ENCODE peak calls at places on chromosomes 12 and 14, in four cellular contexts. One of them, this sample, is unnamed.

GRCh38 chr14:101132051-101132541 is 228.6 kb upstream of the RTL1 start:
- DNase-seq in A549: no peak
- DNase-seq in HepG2: no peak
- DNase-seq in K562: no peak
- DNase-seq in this sample: no peak

GRCh38 chr14:40757376-40757775 is 849.3 kb upstream of the LRFN5 start:
- DNase-seq in A549: no peak
- DNase-seq in HepG2: no peak
- DNase-seq in K562: no peak
- DNase-seq in this sample: no peak

GRCh38 chr12:10190558-10191388 is 11.9 kb downstream of the TMEM52B start:
- DNase-seq in A549: peak; percentile 78
- DNase-seq in HepG2: peak; percentile 40
- DNase-seq in K562: peak; percentile 34
- DNase-seq in this sample: peak; percentile 48

GRCh38 chr14:91177073-91177796 is 63.4 kb downstream of the DGLUCY start:
- DNase-seq in A549: peak; percentile 63
- DNase-seq in HepG2: peak; percentile 48
- DNase-seq in K562: peak; percentile 40
- DNase-seq in this sample: peak; percentile 41

GRCh38 chr12:104416637-104417036 is 40.1 kb upstream of the CHST11 start:
- DNase-seq in A549: no peak
- DNase-seq in HepG2: no peak
- DNase-seq in K562: no peak
- DNase-seq in this sample: no peak

GRCh38 chr12:53056901-53057300 is 7.0 kb downstream of the TNS2 start:
- DNase-seq in A549: no peak
- DNase-seq in HepG2: no peak
- DNase-seq in K562: no peak
- DNase-seq in this sample: no peak

GRCh38 chr12:6953417-6954315 is 2.5 kb downstream of the PTPN6 start:
- DNase-seq in A549: no peak
- DNase-seq in HepG2: no peak
- DNase-seq in K562: no peak
- DNase-seq in this sample: no peak

GRCh38 chr12:59486827-59487226 is 109.0 kb upstream of the SLC16A7 start:
- DNase-seq in A549: no peak
- DNase-seq in HepG2: no peak
- DNase-seq in K562: no peak
- DNase-seq in this sample: no peak

GRCh38 chr14:61655777-61656176 is 39.5 kb upstream of the HIF1A start:
- DNase-seq in A549: no peak
- DNase-seq in HepG2: no peak
- DNase-seq in K562: no peak
- DNase-seq in this sample: no peak

GRCh38 chr12:96434107-96434506 is 33.9 kb upstream of the CDK17 start:
- DNase-seq in A549: no peak
- DNase-seq in HepG2: no peak
- DNase-seq in K562: no peak
- DNase-seq in this sample: no peak

GRCh38 chr12:87922721-87923120 is 106.5 kb downstream of the C12orf50 start:
- DNase-seq in A549: no peak
- DNase-seq in HepG2: no peak
- DNase-seq in K562: no peak
- DNase-seq in this sample: no peak

GRCh38 chr12:3741882-3742672 is 10.8 kb downstream of the CRACR2A start:
- DNase-seq in A549: no peak
- DNase-seq in HepG2: no peak
- DNase-seq in K562: no peak
- DNase-seq in this sample: no peak

GRCh38 chr14:65491274-65491673 is 78.7 kb downstream of the FUT8 start:
- DNase-seq in A549: no peak
- DNase-seq in HepG2: no peak
- DNase-seq in K562: no peak
- DNase-seq in this sample: no peak

GRCh38 chr12:4147051-4147481 is 126.5 kb upstream of the CCND2 start:
- DNase-seq in A549: no peak
- DNase-seq in HepG2: no peak
- DNase-seq in K562: no peak
- DNase-seq in this sample: no peak

GRCh38 chr14:75479770-75480600 is 42.3 kb upstream of the BATF start:
- DNase-seq in A549: no peak
- DNase-seq in HepG2: no peak
- DNase-seq in K562: no peak
- DNase-seq in this sample: peak; percentile 25

GRCh38 chr14:56733396-56733795 is 76.9 kb downstream of the OTX2 start:
- DNase-seq in A549: no peak
- DNase-seq in HepG2: no peak
- DNase-seq in K562: no peak
- DNase-seq in this sample: peak; percentile 42

GRCh38 chr12:57520008-57520726 is at the start of gene DDIT3:
- DNase-seq in A549: peak; percentile 99
- DNase-seq in HepG2: peak; percentile 97
- DNase-seq in K562: peak; percentile 95
- DNase-seq in this sample: peak; percentile 100

GRCh38 chr12:10361084-10361483 is 28.8 kb downstream of the KLRK1 start:
- DNase-seq in A549: no peak
- DNase-seq in HepG2: no peak
- DNase-seq in K562: no peak
- DNase-seq in this sample: no peak

DNA sequence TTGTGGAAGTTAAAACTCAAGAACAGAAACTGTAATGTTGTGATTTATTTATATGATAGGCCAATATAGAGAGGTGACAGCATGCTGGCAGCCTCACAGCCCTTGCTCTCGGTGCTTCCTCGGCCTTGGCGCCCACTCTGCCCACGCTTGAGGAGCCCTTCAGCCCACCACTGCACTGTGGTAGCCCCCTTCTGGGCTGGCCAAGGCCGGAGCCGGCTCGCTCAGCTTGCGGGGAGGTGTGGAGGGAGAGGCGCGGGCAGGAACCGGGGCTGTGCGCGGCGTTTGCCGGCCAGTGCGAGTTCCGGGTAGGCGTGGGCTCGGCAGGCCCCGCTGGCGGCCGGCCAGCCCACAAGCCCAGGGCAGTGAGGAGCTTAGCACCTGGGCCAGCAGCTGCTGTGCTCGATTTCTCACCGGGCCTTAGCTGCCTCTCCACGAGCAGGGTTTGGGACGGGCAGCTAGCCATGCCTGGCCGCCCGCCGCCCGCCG is 65.8 kb upstream of the SLC8A3 start:
- DNase-seq in A549: peak; percentile 56
- DNase-seq in HepG2: peak; percentile 43
- DNase-seq in K562: peak; percentile 8
- DNase-seq in this sample: peak; percentile 46
- TF ChIP-seq NR3C1 in A549: no peak
- TF ChIP-seq NR3C1 in HepG2: no peak
- TF ChIP-seq NR3C1 in K562: no peak
- TF ChIP-seq NR3C1 in this sample: no peak

GRCh38 chr12:26374934-26375333 is 179.6 kb downstream of the SSPN start:
- DNase-seq in A549: no peak
- DNase-seq in HepG2: no peak
- DNase-seq in K562: no peak
- DNase-seq in this sample: no peak
- TF ChIP-seq NR3C1 in A549: no peak
- TF ChIP-seq NR3C1 in HepG2: no peak
- TF ChIP-seq NR3C1 in K562: no peak
- TF ChIP-seq NR3C1 in this sample: no peak

GRCh38 chr12:92745874-92746553 is 43.2 kb downstream of the PLEKHG7 start:
- DNase-seq in A549: peak; percentile 79
- DNase-seq in HepG2: no peak
- DNase-seq in K562: no peak
- DNase-seq in this sample: no peak
- TF ChIP-seq NR3C1 in A549: no peak
- TF ChIP-seq NR3C1 in HepG2: no peak
- TF ChIP-seq NR3C1 in K562: no peak
- TF ChIP-seq NR3C1 in this sample: no peak

DNA sequence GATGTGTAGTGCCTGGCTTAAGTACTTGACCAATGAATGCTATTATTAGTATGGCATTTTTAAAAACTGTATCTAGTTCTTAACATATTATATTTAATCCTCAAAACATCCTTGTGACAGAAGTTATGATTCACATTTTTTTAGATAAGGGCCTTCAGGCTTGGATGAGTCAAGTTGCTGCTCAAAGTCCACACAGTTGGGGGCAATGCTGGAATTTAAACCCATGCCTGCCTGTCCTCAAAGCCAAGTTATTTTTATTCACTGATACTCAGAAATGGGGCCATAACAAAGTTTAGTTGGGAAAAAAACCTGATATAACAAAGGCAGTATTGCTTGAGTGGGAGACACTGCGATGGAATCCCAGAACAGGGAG is 50.6 kb downstream of the RFX4 start:
- DNase-seq in A549: peak; percentile 69
- DNase-seq in HepG2: peak; percentile 14
- DNase-seq in K562: no peak
- DNase-seq in this sample: no peak
- TF ChIP-seq NR3C1 in A549: no peak
- TF ChIP-seq NR3C1 in HepG2: no peak
- TF ChIP-seq NR3C1 in K562: no peak
- TF ChIP-seq NR3C1 in this sample: no peak

DNA sequence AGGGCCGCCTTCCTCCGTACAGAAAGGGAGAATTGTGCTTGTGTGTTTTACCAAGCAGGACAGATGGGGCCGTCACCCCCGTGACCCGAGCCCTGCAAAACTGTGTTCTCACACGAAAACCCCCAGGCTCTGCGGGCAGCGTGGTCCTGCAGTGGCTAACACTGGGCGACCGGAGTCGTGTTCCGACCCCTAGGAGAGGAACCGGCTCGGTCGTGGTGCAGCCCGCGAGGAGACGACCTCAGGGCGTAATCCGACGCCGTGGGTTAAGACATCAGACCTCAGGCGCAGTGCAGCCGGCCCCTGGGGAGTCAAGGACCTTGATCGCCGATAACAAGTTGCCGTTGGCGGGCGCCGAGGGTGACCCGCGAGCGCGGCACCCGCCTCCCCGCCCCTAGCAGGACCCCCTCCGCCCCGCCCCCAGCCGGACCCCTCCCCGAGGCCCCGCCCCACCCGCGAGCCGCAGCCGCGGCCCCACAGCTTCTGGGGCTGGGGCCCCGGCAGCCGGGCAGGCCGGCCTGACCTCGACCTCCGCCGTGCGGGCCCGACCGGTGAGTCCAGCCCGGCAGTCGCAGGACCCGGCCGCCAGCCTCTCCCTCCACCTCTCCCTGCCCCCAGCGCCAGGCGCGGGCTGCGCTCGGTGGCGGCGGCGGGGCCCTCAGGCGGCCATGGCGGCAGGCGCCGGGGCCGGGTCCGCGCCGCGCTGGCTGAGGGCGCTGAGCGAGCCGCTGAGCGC is at the start of gene CHPT1:
- DNase-seq in A549: peak; percentile 58
- DNase-seq in HepG2: peak; percentile 81
- DNase-seq in K562: peak; percentile 95
- DNase-seq in this sample: peak; percentile 75
- TF ChIP-seq NR3C1 in A549: no peak
- TF ChIP-seq NR3C1 in HepG2: no peak
- TF ChIP-seq NR3C1 in K562: no peak
- TF ChIP-seq NR3C1 in this sample: no peak

DNA sequence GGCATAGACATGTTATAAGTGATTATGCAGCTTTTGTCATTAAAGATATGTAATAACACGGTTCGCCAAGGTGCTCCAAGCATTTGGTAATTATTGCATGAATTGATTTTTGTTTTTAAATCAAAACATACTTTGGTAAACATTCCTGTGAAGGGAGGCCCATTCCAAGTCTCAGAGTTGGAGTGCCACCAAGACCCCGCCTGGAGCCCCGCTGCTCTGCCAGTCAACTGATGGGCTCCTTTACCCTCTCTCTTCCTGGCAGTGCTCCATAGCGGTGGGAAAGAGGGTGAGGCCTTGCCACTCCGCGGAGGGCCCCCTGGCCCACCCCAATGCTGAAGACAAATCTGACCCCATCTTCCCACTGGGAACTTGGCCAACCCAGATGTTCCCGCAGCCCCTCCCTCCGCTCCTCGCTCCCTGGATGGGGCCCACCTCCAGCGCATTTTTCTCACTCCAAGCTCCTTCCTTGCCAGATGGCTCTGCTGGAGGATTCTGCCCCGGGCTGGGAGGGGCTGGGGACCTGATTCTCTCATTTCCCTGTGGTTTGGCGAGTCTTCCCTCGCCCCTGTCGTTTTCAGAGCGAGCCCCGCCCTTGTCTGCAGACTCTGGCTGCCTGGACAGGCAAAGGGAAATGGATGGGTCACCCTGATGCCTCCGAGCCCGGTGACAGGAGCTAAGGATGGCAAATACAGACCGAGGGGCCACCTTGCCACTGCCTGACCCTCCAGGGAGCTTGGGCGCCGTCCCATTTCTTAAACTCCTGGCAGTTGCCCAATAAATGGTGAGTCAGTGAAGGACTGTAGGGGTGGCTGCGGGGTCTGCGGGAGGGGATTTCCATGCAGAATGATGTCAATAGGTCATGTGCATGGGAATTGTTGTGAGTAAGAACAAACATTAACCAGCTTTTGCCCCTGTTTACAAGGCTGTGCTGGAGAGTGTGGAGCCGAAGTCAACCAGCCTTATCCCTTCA is 9.2 kb upstream of the PAPLN start:
- DNase-seq in A549: peak; percentile 92
- DNase-seq in HepG2: peak; percentile 38
- DNase-seq in K562: no peak
- DNase-seq in this sample: peak; percentile 54
- TF ChIP-seq NR3C1 in A549: no peak
- TF ChIP-seq NR3C1 in HepG2: no peak
- TF ChIP-seq NR3C1 in K562: no peak
- TF ChIP-seq NR3C1 in this sample: no peak

This sample was measured in WTC11.